ENCODE peak calls at places on chromosomes 6 and 20, in four cellular contexts. One of them, this sample, is unnamed.

GRCh38 chr20:57844626-57845596 is 135.1 kb upstream of the PMEPA1 start:
- DNase-seq in A549: no peak
- DNase-seq in K562: no peak
- DNase-seq in GM12878: no peak
- DNase-seq in this sample: no peak

GRCh38 chr6:155311076-155311475 is 3.2 kb downstream of the TFB1M start:
- DNase-seq in A549: no peak
- DNase-seq in K562: no peak
- DNase-seq in GM12878: no peak
- DNase-seq in this sample: peak; percentile 18

GRCh38 chr20:25739615-25740320 is 43.1 kb upstream of the ZNF337 start:
- DNase-seq in A549: no peak
- DNase-seq in K562: no peak
- DNase-seq in GM12878: no peak
- DNase-seq in this sample: peak; percentile 5

GRCh38 chr6:63804381-63804956 is 168.9 kb downstream of the PHF3 start:
- DNase-seq in A549: no peak
- DNase-seq in K562: no peak
- DNase-seq in GM12878: no peak
- DNase-seq in this sample: peak; percentile 95

GRCh38 chr20:61092199-61092598 is 159.9 kb upstream of the CDH4 start:
- DNase-seq in A549: no peak
- DNase-seq in K562: no peak
- DNase-seq in GM12878: no peak
- DNase-seq in this sample: no peak

GRCh38 chr20:10065154-10065833 is 30.5 kb downstream of the ANKEF1 start:
- DNase-seq in A549: no peak
- DNase-seq in K562: no peak
- DNase-seq in GM12878: no peak
- DNase-seq in this sample: peak; percentile 33

GRCh38 chr20:5272268-5272667 is 44.5 kb downstream of the PROKR2 start:
- DNase-seq in A549: no peak
- DNase-seq in K562: no peak
- DNase-seq in GM12878: no peak
- DNase-seq in this sample: no peak

GRCh38 chr6:18263561-18264337 is 581 bp downstream of the DEK start:
- DNase-seq in A549: peak; percentile 28
- DNase-seq in K562: peak; percentile 85
- DNase-seq in GM12878: no peak
- DNase-seq in this sample: no peak

GRCh38 chr6:14159090-14159489 is 41.5 kb downstream of the CD83 start:
- DNase-seq in A549: no peak
- DNase-seq in K562: no peak
- DNase-seq in GM12878: no peak
- DNase-seq in this sample: no peak

GRCh38 chr20:2899243-2899642 is 26.0 kb downstream of the PTPRA start:
- DNase-seq in A549: no peak
- DNase-seq in K562: no peak
- DNase-seq in GM12878: peak; percentile 12
- DNase-seq in this sample: no peak

GRCh38 chr6:166977626-166978550 is 21.3 kb upstream of the CEP43 start:
- DNase-seq in A549: no peak
- DNase-seq in K562: no peak
- DNase-seq in GM12878: no peak
- DNase-seq in this sample: no peak

GRCh38 chr6:130935978-130936377 is 108.8 kb downstream of the SMLR1 start:
- DNase-seq in A549: no peak
- DNase-seq in K562: no peak
- DNase-seq in GM12878: no peak
- DNase-seq in this sample: no peak

GRCh38 chr20:4138056-4138455 is 122.7 kb upstream of the RNF24 start:
- DNase-seq in A549: no peak
- DNase-seq in K562: no peak
- DNase-seq in GM12878: no peak
- DNase-seq in this sample: no peak

GRCh38 chr6:86966271-86966670 is 28.9 kb downstream of the HTR1E start:
- DNase-seq in A549: no peak
- DNase-seq in K562: no peak
- DNase-seq in GM12878: no peak
- DNase-seq in this sample: no peak

GRCh38 chr6:90938116-90938515 is 351.2 kb upstream of the MAP3K7 start:
- DNase-seq in A549: no peak
- DNase-seq in K562: no peak
- DNase-seq in GM12878: no peak
- DNase-seq in this sample: no peak

GRCh38 chr6:40806479-40806878 is 219.3 kb upstream of the LRFN2 start:
- DNase-seq in A549: no peak
- DNase-seq in K562: no peak
- DNase-seq in GM12878: no peak
- DNase-seq in this sample: no peak

GRCh38 chr6:35139924-35140524 is 1.1 kb downstream of the TCP11 start:
- DNase-seq in A549: peak; percentile 18
- DNase-seq in K562: peak; percentile 65
- DNase-seq in GM12878: peak; percentile 32
- DNase-seq in this sample: peak; percentile 82

GRCh38 chr6:65229768-65230167 is 477.3 kb downstream of the EYS start:
- DNase-seq in A549: no peak
- DNase-seq in K562: no peak
- DNase-seq in GM12878: no peak
- DNase-seq in this sample: peak; percentile 17

GRCh38 chr6:15158821-15159619 is 86.8 kb upstream of the JARID2 start:
- DNase-seq in A549: no peak
- DNase-seq in K562: no peak
- DNase-seq in GM12878: no peak
- DNase-seq in this sample: no peak

GRCh38 chr6:43712590-43712989 is 25.0 kb upstream of the MRPS18A start:
- DNase-seq in A549: no peak
- DNase-seq in K562: no peak
- DNase-seq in GM12878: no peak
- DNase-seq in this sample: no peak

GRCh38 chr6:139364302-139364981 is 10.0 kb downstream of the CITED2 start:
- DNase-seq in A549: peak; percentile 23
- DNase-seq in K562: peak; percentile 56
- DNase-seq in GM12878: peak; percentile 48
- DNase-seq in this sample: peak; percentile 63

GRCh38 chr6:52881996-52882841 is 27.3 kb downstream of the GSTA3 start:
- DNase-seq in A549: peak; percentile 75
- DNase-seq in K562: peak; percentile 81
- DNase-seq in GM12878: peak; percentile 26
- DNase-seq in this sample: peak; percentile 63
- TF ChIP-seq ELK1 in A549: no peak
- TF ChIP-seq ELK1 in K562: no peak
- TF ChIP-seq ELK1 in GM12878: no peak
- TF ChIP-seq ELK1 in this sample: no peak

DNA sequence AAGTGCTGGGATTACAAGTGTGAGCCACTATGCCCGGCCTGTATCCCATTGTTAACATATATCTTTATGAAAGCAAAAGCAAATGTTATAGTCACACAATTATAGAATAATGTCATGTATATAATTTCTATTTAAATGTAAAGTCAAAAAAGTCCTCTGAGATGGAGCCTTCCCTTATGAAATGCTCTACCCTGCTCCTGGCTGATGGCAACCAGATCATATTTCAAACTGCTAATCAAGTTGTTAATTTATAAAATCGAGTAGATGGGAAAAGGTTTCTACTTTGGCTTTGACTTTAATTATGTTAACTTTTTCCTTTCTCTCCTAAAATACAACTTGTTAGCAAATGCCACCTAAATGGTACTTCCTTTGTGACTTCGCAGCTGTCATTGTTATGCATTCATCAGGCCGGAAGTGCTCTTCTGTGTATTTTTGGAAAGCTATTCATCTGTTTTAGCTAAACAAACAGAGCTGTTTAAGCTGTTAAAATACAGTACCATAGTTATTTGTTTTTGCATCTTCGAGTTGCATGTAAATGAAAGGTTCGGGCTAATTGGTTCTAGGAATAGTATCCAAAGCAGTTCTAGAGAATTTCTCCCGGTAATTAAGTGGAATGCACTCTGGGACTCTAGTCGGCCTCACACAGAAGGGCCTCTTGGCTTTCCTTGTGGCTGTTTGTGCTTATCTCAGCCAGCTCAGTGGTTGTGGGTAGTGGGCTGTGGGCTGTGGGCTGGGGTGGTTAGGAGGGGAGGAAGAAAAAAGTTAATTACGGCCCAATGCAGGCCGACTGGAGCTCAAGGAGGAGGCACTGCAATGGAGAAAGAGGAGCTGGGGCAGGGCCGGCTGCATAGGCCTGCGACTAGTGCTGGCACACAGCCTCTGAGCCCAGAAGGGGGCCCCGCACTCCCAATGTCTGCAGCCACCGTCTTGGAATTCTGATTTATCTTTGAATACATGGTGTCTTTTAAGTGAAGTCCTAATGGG is 34.8 kb downstream of the SLC35D3 start:
- DNase-seq in A549: no peak
- DNase-seq in K562: no peak
- DNase-seq in GM12878: no peak
- DNase-seq in this sample: no peak
- TF ChIP-seq ELK1 in A549: no peak
- TF ChIP-seq ELK1 in K562: no peak
- TF ChIP-seq ELK1 in GM12878: no peak
- TF ChIP-seq ELK1 in this sample: no peak

GRCh38 chr6:125544819-125545218 is 204.6 kb upstream of the HEY2 start:
- DNase-seq in A549: no peak
- DNase-seq in K562: no peak
- DNase-seq in GM12878: no peak
- DNase-seq in this sample: no peak

GRCh38 chr6:125546827-125547226 is 202.6 kb upstream of the HEY2 start:
- DNase-seq in A549: no peak
- DNase-seq in K562: no peak
- DNase-seq in GM12878: no peak
- DNase-seq in this sample: peak; percentile 1

GRCh38 chr6:125550892-125551291 is 198.5 kb upstream of the HEY2 start:
- DNase-seq in A549: no peak
- DNase-seq in K562: no peak
- DNase-seq in GM12878: no peak
- DNase-seq in this sample: no peak

GRCh38 chr6:125549202-125549884 is 200.1 kb upstream of the HEY2 start:
- DNase-seq in A549: no peak
- DNase-seq in K562: no peak
- DNase-seq in GM12878: no peak
- DNase-seq in this sample: no peak

GRCh38 chr6:125547320-125547843 is 202.1 kb upstream of the HEY2 start:
- DNase-seq in A549: no peak
- DNase-seq in K562: no peak
- DNase-seq in GM12878: no peak
- DNase-seq in this sample: no peak
- TF ChIP-seq ELK1 in A549: no peak
- TF ChIP-seq ELK1 in K562: no peak
- TF ChIP-seq ELK1 in GM12878: no peak
- TF ChIP-seq ELK1 in this sample: no peak

GRCh38 chr6:144578385-144579350 is 293.5 kb downstream of the UTRN start:
- DNase-seq in A549: no peak
- DNase-seq in K562: no peak
- DNase-seq in GM12878: no peak
- DNase-seq in this sample: peak; percentile 58
- TF ChIP-seq ELK1 in A549: no peak
- TF ChIP-seq ELK1 in K562: no peak
- TF ChIP-seq ELK1 in GM12878: no peak
- TF ChIP-seq ELK1 in this sample: no peak

GRCh38 chr20:53191957-53192356 is 219.8 kb downstream of the TSHZ2 start:
- DNase-seq in A549: no peak
- DNase-seq in K562: no peak
- DNase-seq in GM12878: no peak
- DNase-seq in this sample: no peak

GRCh38 chr20:53194310-53194709 is 222.2 kb downstream of the TSHZ2 start:
- DNase-seq in A549: no peak
- DNase-seq in K562: no peak
- DNase-seq in GM12878: no peak
- DNase-seq in this sample: no peak

GRCh38 chr20:53190225-53190624 is 218.1 kb downstream of the TSHZ2 start:
- DNase-seq in A549: no peak
- DNase-seq in K562: no peak
- DNase-seq in GM12878: no peak
- DNase-seq in this sample: no peak

GRCh38 chr20:53195882-53196610 is 223.9 kb downstream of the TSHZ2 start:
- DNase-seq in A549: no peak
- DNase-seq in K562: no peak
- DNase-seq in GM12878: no peak
- DNase-seq in this sample: no peak

GRCh38 chr20:53194891-53195290 is 222.7 kb downstream of the TSHZ2 start:
- DNase-seq in A549: no peak
- DNase-seq in K562: no peak
- DNase-seq in GM12878: no peak
- DNase-seq in this sample: no peak
- TF ChIP-seq ELK1 in A549: no peak
- TF ChIP-seq ELK1 in K562: no peak
- TF ChIP-seq ELK1 in GM12878: no peak
- TF ChIP-seq ELK1 in this sample: no peak

This sample was measured in IMR-90.